ENCODE peak calls at places on chromosomes 1 and 21, in six cellular contexts. One of them, this sample, is unnamed.

GRCh38 chr1:182587666-182588438 is 1.2 kb downstream of the RNASEL start:
- DNase-seq in H1: no peak
- DNase-seq in IMR-90: no peak
- DNase-seq in trophoblast cell: no peak
- DNase-seq in H9: no peak
- DNase-seq in neuronal stem cell: no peak
- DNase-seq in this sample: no peak

GRCh38 chr1:233240839-233241682 is 54.5 kb downstream of the PCNX2 start:
- DNase-seq in trophoblast cell: peak
- DNase-seq in H9: peak
- DNase-seq in H1: no peak
- DNase-seq in IMR-90: peak
- DNase-seq in neuronal stem cell: peak
- DNase-seq in this sample: peak

GRCh38 chr1:109979489-109980091 is 5.0 kb upstream of the AHCYL1 start:
- DNase-seq in H1: no peak
- DNase-seq in neuronal stem cell: no peak
- DNase-seq in IMR-90: peak
- DNase-seq in trophoblast cell: no peak
- DNase-seq in H9: no peak
- DNase-seq in this sample: peak

GRCh38 chr1:8419172-8419571 is 101.3 kb downstream of the SLC45A1 start:
- DNase-seq in H9: no peak
- DNase-seq in IMR-90: peak
- DNase-seq in neuronal stem cell: no peak
- DNase-seq in H1: no peak
- DNase-seq in trophoblast cell: no peak
- DNase-seq in this sample: peak

GRCh38 chr1:147651466-147651865 is 18.9 kb downstream of the ACP6 start:
- DNase-seq in H9: no peak
- DNase-seq in trophoblast cell: peak
- DNase-seq in H1: no peak
- DNase-seq in IMR-90: no peak
- DNase-seq in neuronal stem cell: peak
- DNase-seq in this sample: no peak

GRCh38 chr1:153536618-153537375 is 1.0 kb upstream of the S100A6 start:
- DNase-seq in trophoblast cell: peak
- DNase-seq in neuronal stem cell: no peak
- DNase-seq in IMR-90: no peak
- DNase-seq in H1: no peak
- DNase-seq in H9: no peak
- DNase-seq in this sample: no peak

GRCh38 chr21:31366825-31367224 is 22.8 kb upstream of the TIAM1 start:
- DNase-seq in neuronal stem cell: no peak
- DNase-seq in H1: no peak
- DNase-seq in H9: no peak
- DNase-seq in trophoblast cell: peak
- DNase-seq in IMR-90: peak
- DNase-seq in this sample: peak

GRCh38 chr1:53069265-53069662 is 7.3 kb downstream of the PODN start:
- DNase-seq in IMR-90: no peak
- DNase-seq in H1: no peak
- DNase-seq in H9: no peak
- DNase-seq in neuronal stem cell: no peak
- DNase-seq in trophoblast cell: no peak
- DNase-seq in this sample: no peak

GRCh38 chr1:30600258-30600657 is 123.1 kb downstream of the MATN1 start:
- DNase-seq in neuronal stem cell: no peak
- DNase-seq in H1: no peak
- DNase-seq in trophoblast cell: no peak
- DNase-seq in IMR-90: no peak
- DNase-seq in H9: peak
- DNase-seq in this sample: no peak

GRCh38 chr1:23524716-23525401 is 6.2 kb downstream of the E2F2 start:
- DNase-seq in trophoblast cell: no peak
- DNase-seq in neuronal stem cell: no peak
- DNase-seq in H9: no peak
- DNase-seq in H1: no peak
- DNase-seq in IMR-90: no peak
- DNase-seq in this sample: no peak

GRCh38 chr1:179145521-179145920 is 63.7 kb downstream of the TOR3A start:
- DNase-seq in trophoblast cell: no peak
- DNase-seq in IMR-90: no peak
- DNase-seq in H1: no peak
- DNase-seq in H9: no peak
- DNase-seq in neuronal stem cell: no peak
- DNase-seq in this sample: no peak

GRCh38 chr1:9600861-9601834 is 12.4 kb downstream of the TMEM201 start:
- DNase-seq in trophoblast cell: no peak
- DNase-seq in H1: no peak
- DNase-seq in neuronal stem cell: no peak
- DNase-seq in IMR-90: no peak
- DNase-seq in H9: no peak
- DNase-seq in this sample: no peak

GRCh38 chr1:161163793-161164192 is 2.4 kb upstream of the PPOX start:
- DNase-seq in IMR-90: no peak
- DNase-seq in H1: no peak
- DNase-seq in neuronal stem cell: no peak
- DNase-seq in H9: no peak
- DNase-seq in trophoblast cell: no peak
- DNase-seq in this sample: no peak

GRCh38 chr21:41916888-41917433 is 36.9 kb downstream of the C2CD2 start:
- DNase-seq in IMR-90: no peak
- DNase-seq in neuronal stem cell: no peak
- DNase-seq in H1: no peak
- DNase-seq in trophoblast cell: no peak
- DNase-seq in H9: no peak
- DNase-seq in this sample: no peak

GRCh38 chr1:16151200-16151708 is 4.6 kb downstream of the EPHA2 start:
- DNase-seq in IMR-90: peak
- DNase-seq in neuronal stem cell: no peak
- DNase-seq in H9: no peak
- DNase-seq in trophoblast cell: no peak
- DNase-seq in H1: no peak
- DNase-seq in this sample: peak

GRCh38 chr1:15368888-15369287 is 40.8 kb upstream of the EFHD2 start:
- DNase-seq in H9: no peak
- DNase-seq in IMR-90: no peak
- DNase-seq in neuronal stem cell: no peak
- DNase-seq in trophoblast cell: no peak
- DNase-seq in H1: no peak
- DNase-seq in this sample: no peak

GRCh38 chr1:21234779-21235178 is 55.5 kb downstream of the ECE1 start:
- DNase-seq in H9: no peak
- DNase-seq in IMR-90: peak
- DNase-seq in neuronal stem cell: no peak
- DNase-seq in trophoblast cell: no peak
- DNase-seq in H1: no peak
- DNase-seq in this sample: peak
- H3K9ac ChIP-seq in H9: no peak
- H3K9ac ChIP-seq in IMR-90: no peak
- H3K9ac ChIP-seq in neuronal stem cell: no peak
- H3K9ac ChIP-seq in trophoblast cell: no peak
- H3K9ac ChIP-seq in H1: no peak
- H3K9ac ChIP-seq in this sample: peak

DNA sequence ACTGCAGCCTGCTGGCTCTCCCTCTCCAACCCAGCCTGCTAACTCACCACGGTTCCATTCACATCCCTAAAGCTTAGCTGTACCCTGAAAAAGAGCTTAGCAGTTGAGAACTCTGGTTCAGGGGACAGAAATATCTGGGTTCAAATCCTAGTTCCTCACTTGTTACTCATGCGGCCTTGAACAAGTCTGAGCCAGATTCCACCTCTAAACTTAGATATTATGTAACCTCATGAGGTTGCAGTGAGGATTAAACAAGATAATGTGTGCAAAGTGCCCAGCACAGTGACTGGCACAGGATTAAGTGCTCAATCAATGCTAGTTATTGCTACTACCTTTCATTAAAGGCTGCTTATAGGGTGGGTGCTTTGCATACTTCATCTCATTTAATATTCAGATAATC is 41.3 kb upstream of the DHCR24 start:
- DNase-seq in H1: no peak
- DNase-seq in IMR-90: no peak
- DNase-seq in trophoblast cell: no peak
- DNase-seq in H9: no peak
- DNase-seq in neuronal stem cell: no peak
- DNase-seq in this sample: no peak
- H4K91ac ChIP-seq in H1: no peak
- H4K91ac ChIP-seq in IMR-90: no peak
- H4K91ac ChIP-seq in trophoblast cell: no peak
- H4K91ac ChIP-seq in H9: no peak
- H4K91ac ChIP-seq in neuronal stem cell: no peak
- H4K91ac ChIP-seq in this sample: no peak

GRCh38 chr1:152189657-152190442 is 30.8 kb upstream of the RPTN start:
- DNase-seq in trophoblast cell: peak
- DNase-seq in H9: peak
- DNase-seq in IMR-90: peak
- DNase-seq in neuronal stem cell: peak
- DNase-seq in H1: no peak
- DNase-seq in this sample: peak

GRCh38 chr1:152191260-152191659 is 32.2 kb upstream of the RPTN start:
- DNase-seq in neuronal stem cell: no peak
- DNase-seq in trophoblast cell: no peak
- DNase-seq in H1: no peak
- DNase-seq in H9: no peak
- DNase-seq in IMR-90: no peak
- DNase-seq in this sample: no peak

GRCh38 chr1:152186556-152187285 is 27.7 kb upstream of the RPTN start:
- DNase-seq in trophoblast cell: no peak
- DNase-seq in H9: no peak
- DNase-seq in IMR-90: no peak
- DNase-seq in H1: no peak
- DNase-seq in neuronal stem cell: no peak
- DNase-seq in this sample: no peak

GRCh38 chr1:152190589-152190988 is 31.6 kb upstream of the RPTN start:
- DNase-seq in H1: no peak
- DNase-seq in H9: no peak
- DNase-seq in IMR-90: peak
- DNase-seq in trophoblast cell: no peak
- DNase-seq in neuronal stem cell: no peak
- DNase-seq in this sample: no peak

GRCh38 chr1:152188673-152189591 is 29.9 kb upstream of the RPTN start:
- DNase-seq in trophoblast cell: peak
- DNase-seq in IMR-90: peak
- DNase-seq in H9: peak
- DNase-seq in H1: no peak
- DNase-seq in neuronal stem cell: no peak
- DNase-seq in this sample: no peak
- H3K9ac ChIP-seq in trophoblast cell: no peak
- H3K9ac ChIP-seq in IMR-90: no peak
- H3K9ac ChIP-seq in H9: no peak
- H3K9ac ChIP-seq in H1: no peak
- H3K9ac ChIP-seq in neuronal stem cell: no peak
- H3K9ac ChIP-seq in this sample: peak

GRCh38 chr1:61497013-61497412 is 227.9 kb downstream of the TM2D1 start:
- DNase-seq in H9: no peak
- DNase-seq in neuronal stem cell: no peak
- DNase-seq in trophoblast cell: no peak
- DNase-seq in IMR-90: no peak
- DNase-seq in H1: no peak
- DNase-seq in this sample: no peak

GRCh38 chr1:61491497-61491896 is 233.4 kb downstream of the TM2D1 start:
- DNase-seq in H1: no peak
- DNase-seq in H9: no peak
- DNase-seq in trophoblast cell: peak
- DNase-seq in neuronal stem cell: no peak
- DNase-seq in IMR-90: peak
- DNase-seq in this sample: no peak

GRCh38 chr1:61502011-61502410 is 222.9 kb downstream of the TM2D1 start:
- DNase-seq in IMR-90: no peak
- DNase-seq in H9: no peak
- DNase-seq in H1: no peak
- DNase-seq in neuronal stem cell: no peak
- DNase-seq in trophoblast cell: no peak
- DNase-seq in this sample: no peak

GRCh38 chr1:61498342-61498741 is 226.6 kb downstream of the TM2D1 start:
- DNase-seq in H9: no peak
- DNase-seq in neuronal stem cell: no peak
- DNase-seq in H1: no peak
- DNase-seq in IMR-90: no peak
- DNase-seq in trophoblast cell: no peak
- DNase-seq in this sample: no peak

GRCh38 chr1:61496501-61496900 is 228.4 kb downstream of the TM2D1 start:
- DNase-seq in H9: no peak
- DNase-seq in neuronal stem cell: no peak
- DNase-seq in trophoblast cell: peak
- DNase-seq in IMR-90: no peak
- DNase-seq in H1: no peak
- DNase-seq in this sample: no peak
- H4K91ac ChIP-seq in H9: no peak
- H4K91ac ChIP-seq in neuronal stem cell: no peak
- H4K91ac ChIP-seq in trophoblast cell: no peak
- H4K91ac ChIP-seq in IMR-90: no peak
- H4K91ac ChIP-seq in H1: no peak
- H4K91ac ChIP-seq in this sample: no peak

GRCh38 chr21:38325216-38325615 is 68.4 kb downstream of the KCNJ15 start:
- DNase-seq in H1: no peak
- DNase-seq in trophoblast cell: no peak
- DNase-seq in H9: no peak
- DNase-seq in IMR-90: no peak
- DNase-seq in neuronal stem cell: no peak
- DNase-seq in this sample: no peak
- H3K9ac ChIP-seq in H1: no peak
- H3K9ac ChIP-seq in trophoblast cell: no peak
- H3K9ac ChIP-seq in H9: no peak
- H3K9ac ChIP-seq in IMR-90: no peak
- H3K9ac ChIP-seq in neuronal stem cell: no peak
- H3K9ac ChIP-seq in this sample: peak

GRCh38 chr1:81467433-81467832 is 333.3 kb upstream of the ADGRL2 start:
- DNase-seq in IMR-90: no peak
- DNase-seq in neuronal stem cell: peak
- DNase-seq in H1: no peak
- DNase-seq in H9: no peak
- DNase-seq in trophoblast cell: no peak
- DNase-seq in this sample: no peak

GRCh38 chr1:81466970-81467369 is 333.8 kb upstream of the ADGRL2 start:
- DNase-seq in IMR-90: no peak
- DNase-seq in H9: no peak
- DNase-seq in trophoblast cell: no peak
- DNase-seq in H1: no peak
- DNase-seq in neuronal stem cell: no peak
- DNase-seq in this sample: no peak

GRCh38 chr1:81470250-81470649 is 330.5 kb upstream of the ADGRL2 start:
- DNase-seq in H1: no peak
- DNase-seq in neuronal stem cell: no peak
- DNase-seq in trophoblast cell: no peak
- DNase-seq in IMR-90: no peak
- DNase-seq in H9: no peak
- DNase-seq in this sample: no peak

GRCh38 chr1:81472387-81472786 is 328.3 kb upstream of the ADGRL2 start:
- DNase-seq in H1: no peak
- DNase-seq in H9: no peak
- DNase-seq in neuronal stem cell: no peak
- DNase-seq in trophoblast cell: no peak
- DNase-seq in IMR-90: no peak
- DNase-seq in this sample: peak

GRCh38 chr1:81471255-81471654 is 329.5 kb upstream of the ADGRL2 start:
- DNase-seq in neuronal stem cell: no peak
- DNase-seq in H9: no peak
- DNase-seq in H1: no peak
- DNase-seq in trophoblast cell: no peak
- DNase-seq in IMR-90: no peak
- DNase-seq in this sample: no peak
- H4K91ac ChIP-seq in neuronal stem cell: no peak
- H4K91ac ChIP-seq in H9: no peak
- H4K91ac ChIP-seq in H1: no peak
- H4K91ac ChIP-seq in trophoblast cell: no peak
- H4K91ac ChIP-seq in IMR-90: no peak
- H4K91ac ChIP-seq in this sample: no peak